ENCODE peak calls at places on chromosomes 3 and 15, in eight cellular contexts. One of them, this sample, is unnamed.

GRCh38 chr3:74301058-74301457 is 313.4 kb downstream of the CNTN3 start:
- DNase-seq in HL-60: no peak
- DNase-seq in HFF-Myc: no peak
- DNase-seq in esophagus squamous epithelium: no peak
- DNase-seq in SW480: no peak
- DNase-seq in tibial artery: no peak
- DNase-seq in left lobe of liver: no peak
- DNase-seq in IMR-90: no peak
- DNase-seq in this sample: no peak

GRCh38 chr3:45593708-45594601 is 596 bp upstream of the LIMD1 start:
- DNase-seq in HL-60: peak; percentile 72
- DNase-seq in HFF-Myc: no peak
- DNase-seq in esophagus squamous epithelium: no peak
- DNase-seq in SW480: peak; percentile 76
- DNase-seq in tibial artery: peak; percentile 50
- DNase-seq in left lobe of liver: peak; percentile 86
- DNase-seq in IMR-90: peak; percentile 68
- DNase-seq in this sample: peak; percentile 29

GRCh38 chr15:41799488-41799805 is 25.2 kb downstream of the MAPKBP1 start:
- DNase-seq in HL-60: no peak
- DNase-seq in HFF-Myc: no peak
- DNase-seq in esophagus squamous epithelium: no peak
- DNase-seq in SW480: no peak
- DNase-seq in tibial artery: no peak
- DNase-seq in left lobe of liver: no peak
- DNase-seq in IMR-90: no peak
- DNase-seq in this sample: no peak

GRCh38 chr3:57727096-57727495 is 29.0 kb upstream of the SLMAP start:
- DNase-seq in HL-60: no peak
- DNase-seq in HFF-Myc: no peak
- DNase-seq in esophagus squamous epithelium: no peak
- DNase-seq in SW480: no peak
- DNase-seq in tibial artery: no peak
- DNase-seq in left lobe of liver: no peak
- DNase-seq in IMR-90: peak; percentile 11
- DNase-seq in this sample: no peak

GRCh38 chr3:53890726-53891499 is 746 bp downstream of the SELENOK start:
- DNase-seq in HL-60: peak; percentile 21
- DNase-seq in HFF-Myc: no peak
- DNase-seq in esophagus squamous epithelium: no peak
- DNase-seq in SW480: peak; percentile 61
- DNase-seq in tibial artery: no peak
- DNase-seq in left lobe of liver: no peak
- DNase-seq in IMR-90: peak; percentile 42
- DNase-seq in this sample: no peak

GRCh38 chr3:147120029-147120428 is 286.3 kb downstream of the ZIC4 start:
- DNase-seq in HL-60: no peak
- DNase-seq in HFF-Myc: no peak
- DNase-seq in esophagus squamous epithelium: no peak
- DNase-seq in SW480: peak; percentile 13
- DNase-seq in tibial artery: no peak
- DNase-seq in left lobe of liver: no peak
- DNase-seq in IMR-90: peak; percentile 45
- DNase-seq in this sample: peak; percentile 13

GRCh38 chr15:81813215-81813614 is 232.6 kb downstream of the MEX3B start:
- DNase-seq in HL-60: no peak
- DNase-seq in HFF-Myc: no peak
- DNase-seq in esophagus squamous epithelium: no peak
- DNase-seq in SW480: peak; percentile 46
- DNase-seq in tibial artery: no peak
- DNase-seq in left lobe of liver: no peak
- DNase-seq in IMR-90: no peak
- DNase-seq in this sample: no peak

GRCh38 chr15:70555713-70556112 is 207.6 kb downstream of the UACA start:
- DNase-seq in HL-60: no peak
- DNase-seq in HFF-Myc: no peak
- DNase-seq in esophagus squamous epithelium: no peak
- DNase-seq in SW480: no peak
- DNase-seq in tibial artery: no peak
- DNase-seq in left lobe of liver: no peak
- DNase-seq in IMR-90: no peak
- DNase-seq in this sample: no peak

GRCh38 chr3:14775011-14775410 is 43.8 kb upstream of the FGD5 start:
- DNase-seq in HL-60: no peak
- DNase-seq in HFF-Myc: no peak
- DNase-seq in esophagus squamous epithelium: no peak
- DNase-seq in SW480: no peak
- DNase-seq in tibial artery: no peak
- DNase-seq in left lobe of liver: no peak
- DNase-seq in IMR-90: no peak
- DNase-seq in this sample: no peak

GRCh38 chr15:76181705-76182107 is 121.9 kb downstream of the TMEM266 start:
- DNase-seq in HL-60: no peak
- DNase-seq in HFF-Myc: no peak
- DNase-seq in esophagus squamous epithelium: no peak
- DNase-seq in SW480: no peak
- DNase-seq in tibial artery: no peak
- DNase-seq in left lobe of liver: no peak
- DNase-seq in IMR-90: no peak
- DNase-seq in this sample: no peak

GRCh38 chr3:14587733-14588360 is 47.7 kb upstream of the GRIP2 start:
- DNase-seq in HL-60: no peak
- DNase-seq in HFF-Myc: peak; percentile 45
- DNase-seq in esophagus squamous epithelium: no peak
- DNase-seq in SW480: peak; percentile 30
- DNase-seq in tibial artery: no peak
- DNase-seq in left lobe of liver: no peak
- DNase-seq in IMR-90: peak; percentile 58
- DNase-seq in this sample: peak; percentile 4

GRCh38 chr15:31197497-31198414 is 96.2 kb upstream of the TRPM1 start:
- DNase-seq in HL-60: no peak
- DNase-seq in HFF-Myc: no peak
- DNase-seq in esophagus squamous epithelium: no peak
- DNase-seq in SW480: no peak
- DNase-seq in tibial artery: no peak
- DNase-seq in left lobe of liver: no peak
- DNase-seq in IMR-90: no peak
- DNase-seq in this sample: no peak

GRCh38 chr3:18079739-18080138 is 337.3 kb upstream of the TBC1D5 start:
- DNase-seq in HL-60: peak; percentile 80
- DNase-seq in HFF-Myc: no peak
- DNase-seq in esophagus squamous epithelium: no peak
- DNase-seq in SW480: no peak
- DNase-seq in tibial artery: no peak
- DNase-seq in left lobe of liver: no peak
- DNase-seq in IMR-90: peak; percentile 2
- DNase-seq in this sample: no peak

GRCh38 chr3:197398301-197398878 is 100.0 kb upstream of the DLG1 start:
- DNase-seq in HL-60: no peak
- DNase-seq in HFF-Myc: no peak
- DNase-seq in esophagus squamous epithelium: no peak
- DNase-seq in SW480: no peak
- DNase-seq in tibial artery: no peak
- DNase-seq in left lobe of liver: no peak
- DNase-seq in IMR-90: no peak
- DNase-seq in this sample: no peak

GRCh38 chr3:47347217-47347801 is 33.5 kb upstream of the PTPN23 start:
- DNase-seq in HL-60: peak; percentile 43
- DNase-seq in HFF-Myc: no peak
- DNase-seq in esophagus squamous epithelium: no peak
- DNase-seq in SW480: peak; percentile 9
- DNase-seq in tibial artery: no peak
- DNase-seq in left lobe of liver: no peak
- DNase-seq in IMR-90: peak; percentile 79
- DNase-seq in this sample: no peak

GRCh38 chr3:67644827-67645226 is 9.6 kb downstream of the SUCLG2 start:
- DNase-seq in HL-60: no peak
- DNase-seq in HFF-Myc: no peak
- DNase-seq in esophagus squamous epithelium: no peak
- DNase-seq in SW480: no peak
- DNase-seq in tibial artery: no peak
- DNase-seq in left lobe of liver: no peak
- DNase-seq in IMR-90: no peak
- DNase-seq in this sample: no peak

GRCh38 chr3:59451041-59451763 is 401.4 kb upstream of the CFAP20DC start:
- DNase-seq in HL-60: no peak
- DNase-seq in HFF-Myc: no peak
- DNase-seq in esophagus squamous epithelium: no peak
- DNase-seq in SW480: peak; percentile 71
- DNase-seq in tibial artery: no peak
- DNase-seq in left lobe of liver: no peak
- DNase-seq in IMR-90: no peak
- DNase-seq in this sample: no peak

GRCh38 chr15:52258461-52258860 is 37.1 kb downstream of the MYO5C start:
- DNase-seq in HL-60: no peak
- DNase-seq in HFF-Myc: no peak
- DNase-seq in esophagus squamous epithelium: no peak
- DNase-seq in SW480: no peak
- DNase-seq in tibial artery: no peak
- DNase-seq in left lobe of liver: no peak
- DNase-seq in IMR-90: no peak
- DNase-seq in this sample: no peak

GRCh38 chr3:10883478-10884234 is 67.6 kb downstream of the SLC6A11 start:
- DNase-seq in HL-60: no peak
- DNase-seq in HFF-Myc: no peak
- DNase-seq in esophagus squamous epithelium: no peak
- DNase-seq in SW480: no peak
- DNase-seq in tibial artery: no peak
- DNase-seq in left lobe of liver: no peak
- DNase-seq in IMR-90: peak; percentile 3
- DNase-seq in this sample: no peak

GRCh38 chr15:97504031-97504430 is 456.5 kb upstream of the ARRDC4 start:
- DNase-seq in HL-60: peak; percentile 68
- DNase-seq in HFF-Myc: no peak
- DNase-seq in esophagus squamous epithelium: no peak
- DNase-seq in SW480: peak; percentile 79
- DNase-seq in tibial artery: no peak
- DNase-seq in left lobe of liver: no peak
- DNase-seq in IMR-90: peak; percentile 0
- DNase-seq in this sample: peak; percentile 81

GRCh38 chr15:35427091-35427490 is 118.9 kb downstream of the DPH6 start:
- DNase-seq in HL-60: no peak
- DNase-seq in HFF-Myc: peak; percentile 43
- DNase-seq in esophagus squamous epithelium: no peak
- DNase-seq in SW480: no peak
- DNase-seq in tibial artery: no peak
- DNase-seq in left lobe of liver: no peak
- DNase-seq in IMR-90: peak; percentile 77
- DNase-seq in this sample: peak; percentile 62

GRCh38 chr3:138898708-138899107 is 48.2 kb downstream of the FOXL2 start:
- DNase-seq in HL-60: no peak
- DNase-seq in HFF-Myc: no peak
- DNase-seq in esophagus squamous epithelium: no peak
- DNase-seq in SW480: no peak
- DNase-seq in tibial artery: no peak
- DNase-seq in left lobe of liver: no peak
- DNase-seq in IMR-90: no peak
- DNase-seq in this sample: no peak

GRCh38 chr3:179872842-179873241 is 163.9 kb downstream of the PEX5L start:
- DNase-seq in HL-60: no peak
- DNase-seq in HFF-Myc: no peak
- DNase-seq in esophagus squamous epithelium: no peak
- DNase-seq in SW480: no peak
- DNase-seq in tibial artery: no peak
- DNase-seq in left lobe of liver: no peak
- DNase-seq in IMR-90: no peak
- DNase-seq in this sample: no peak

GRCh38 chr3:149589332-149589731 is 68.5 kb downstream of the WWTR1 start:
- DNase-seq in HL-60: no peak
- DNase-seq in HFF-Myc: no peak
- DNase-seq in esophagus squamous epithelium: no peak
- DNase-seq in SW480: no peak
- DNase-seq in tibial artery: no peak
- DNase-seq in left lobe of liver: no peak
- DNase-seq in IMR-90: peak; percentile 96
- DNase-seq in this sample: no peak

GRCh38 chr3:59551834-59552233 is 502.0 kb upstream of the CFAP20DC start:
- DNase-seq in HL-60: no peak
- DNase-seq in HFF-Myc: no peak
- DNase-seq in esophagus squamous epithelium: no peak
- DNase-seq in SW480: no peak
- DNase-seq in tibial artery: no peak
- DNase-seq in left lobe of liver: no peak
- DNase-seq in IMR-90: no peak
- DNase-seq in this sample: no peak

GRCh38 chr15:88395241-88395640 is 71.9 kb downstream of the MRPL46 start:
- DNase-seq in HL-60: no peak
- DNase-seq in HFF-Myc: no peak
- DNase-seq in esophagus squamous epithelium: no peak
- DNase-seq in SW480: no peak
- DNase-seq in tibial artery: no peak
- DNase-seq in left lobe of liver: no peak
- DNase-seq in IMR-90: no peak
- DNase-seq in this sample: no peak

GRCh38 chr15:43067717-43068461 is 37.9 kb downstream of the UBR1 start:
- DNase-seq in HL-60: no peak
- DNase-seq in HFF-Myc: no peak
- DNase-seq in esophagus squamous epithelium: no peak
- DNase-seq in SW480: peak; percentile 41
- DNase-seq in tibial artery: no peak
- DNase-seq in left lobe of liver: no peak
- DNase-seq in IMR-90: peak; percentile 52
- DNase-seq in this sample: no peak

GRCh38 chr15:78317145-78317836 is 17.9 kb upstream of the SKIC8 start:
- DNase-seq in HL-60: peak; percentile 25
- DNase-seq in HFF-Myc: no peak
- DNase-seq in esophagus squamous epithelium: no peak
- DNase-seq in SW480: peak; percentile 33
- DNase-seq in tibial artery: no peak
- DNase-seq in left lobe of liver: no peak
- DNase-seq in IMR-90: no peak
- DNase-seq in this sample: no peak

GRCh38 chr15:75704263-75704615 is 8.4 kb downstream of the CSPG4 start:
- DNase-seq in HL-60: no peak
- DNase-seq in HFF-Myc: no peak
- DNase-seq in esophagus squamous epithelium: no peak
- DNase-seq in SW480: no peak
- DNase-seq in tibial artery: no peak
- DNase-seq in left lobe of liver: no peak
- DNase-seq in IMR-90: no peak
- DNase-seq in this sample: no peak

GRCh38 chr3:127050733-127051132 is 67.8 kb downstream of the PLXNA1 start:
- DNase-seq in HL-60: no peak
- DNase-seq in HFF-Myc: no peak
- DNase-seq in esophagus squamous epithelium: no peak
- DNase-seq in SW480: no peak
- DNase-seq in tibial artery: no peak
- DNase-seq in left lobe of liver: no peak
- DNase-seq in IMR-90: no peak
- DNase-seq in this sample: no peak

GRCh38 chr15:85531083-85531482 is 150.7 kb downstream of the AKAP13 start:
- DNase-seq in HL-60: no peak
- DNase-seq in HFF-Myc: no peak
- DNase-seq in esophagus squamous epithelium: no peak
- DNase-seq in SW480: no peak
- DNase-seq in tibial artery: no peak
- DNase-seq in left lobe of liver: no peak
- DNase-seq in IMR-90: peak; percentile 80
- DNase-seq in this sample: no peak

GRCh38 chr3:26438325-26438940 is 184.1 kb upstream of the LRRC3B start:
- DNase-seq in HL-60: no peak
- DNase-seq in HFF-Myc: no peak
- DNase-seq in esophagus squamous epithelium: no peak
- DNase-seq in SW480: no peak
- DNase-seq in tibial artery: no peak
- DNase-seq in left lobe of liver: no peak
- DNase-seq in IMR-90: no peak
- DNase-seq in this sample: no peak

GRCh38 chr3:17422636-17423035 is 319.8 kb downstream of the TBC1D5 start:
- DNase-seq in HL-60: no peak
- DNase-seq in HFF-Myc: no peak
- DNase-seq in esophagus squamous epithelium: no peak
- DNase-seq in SW480: no peak
- DNase-seq in tibial artery: no peak
- DNase-seq in left lobe of liver: no peak
- DNase-seq in IMR-90: no peak
- DNase-seq in this sample: no peak

GRCh38 chr3:99929409-99930139 is 111.9 kb downstream of the CMSS1 start:
- DNase-seq in HL-60: no peak
- DNase-seq in HFF-Myc: no peak
- DNase-seq in esophagus squamous epithelium: no peak
- DNase-seq in SW480: peak; percentile 10
- DNase-seq in tibial artery: peak; percentile 47
- DNase-seq in left lobe of liver: no peak
- DNase-seq in IMR-90: peak; percentile 59
- DNase-seq in this sample: peak; percentile 59

This sample was measured in fibroblast of the conjunctiva.